ENCODE peak calls at places on chromosome X, in six cellular contexts. E is pancreas, J is H9, D is heart left ventricle, U is astrocyte of the spinal cord, C is foreskin fibroblast. H is an unnamed sample.
A peak's percentile ranks its signal among the peaks of the same experiment; 100 is the strongest.

GRCh38 chrX:129877401-129877800 is 28.6 kb upstream of the UTP14A start:
- DNase-seq in C (no peak), D (no peak), J (no peak), U (no peak), E (no peak), H (no peak)

GRCh38 chrX:23118163-23118562 is 118.4 kb downstream of the DDX53 start:
- DNase-seq in D (no peak), C (no peak), E (no peak), U (no peak), J (no peak), H (no peak)

GRCh38 chrX:20372533-20372932 is 105.8 kb upstream of the RPS6KA3 start:
- DNase-seq in D (no peak), C (peak; percentile 15), J (no peak), E (no peak), U (no peak), H (no peak)

GRCh38 chrX:40663880-40664630 is 16.7 kb upstream of the CXorf38 start:
- DNase-seq in U (peak; percentile 6), E (no peak), C (peak; percentile 34), D (peak; percentile 26), J (peak; percentile 75), H (peak; percentile 24)

GRCh38 chrX:133838761-133839676 is 146.4 kb downstream of the GPC3 start:
- DNase-seq in E (peak; percentile 19), J (peak; percentile 43), U (peak; percentile 45), D (no peak), C (no peak), H (no peak)

GRCh38 chrX:42530027-42530426 is 247.9 kb downstream of the PPP1R2C start:
- DNase-seq in J (no peak), U (peak; percentile 70), D (no peak), E (no peak), C (peak; percentile 36), H (peak; percentile 27)

GRCh38 chrX:16664059-16664458 is 14.1 kb downstream of the S100G start:
- DNase-seq in C (peak; percentile 20), J (no peak), U (peak; percentile 40), E (no peak), D (no peak), H (no peak)

GRCh38 chrX:103918584-103919335 is 43.7 kb upstream of the TMSB15B start:
- DNase-seq in U (peak; percentile 74), E (peak; percentile 47), C (peak; percentile 51), J (peak; percentile 86), D (peak; percentile 72), H (no peak)

GRCh38 chrX:47446431-47446830 is 36.6 kb downstream of the ZNF41 start:
- DNase-seq in E (no peak), C (no peak), U (no peak), D (no peak), J (no peak), H (no peak)

GRCh38 chrX:9682456-9682855 is 83.2 kb downstream of the GPR143 start:
- DNase-seq in E (no peak), D (no peak), C (no peak), U (peak; percentile 24), J (peak; percentile 35), H (no peak)
- TF ChIP-seq CTCF in E (no peak), D (no peak), C (no peak), U (peak; percentile 18), J (peak; percentile 46), H (peak; percentile 16)

DNA sequence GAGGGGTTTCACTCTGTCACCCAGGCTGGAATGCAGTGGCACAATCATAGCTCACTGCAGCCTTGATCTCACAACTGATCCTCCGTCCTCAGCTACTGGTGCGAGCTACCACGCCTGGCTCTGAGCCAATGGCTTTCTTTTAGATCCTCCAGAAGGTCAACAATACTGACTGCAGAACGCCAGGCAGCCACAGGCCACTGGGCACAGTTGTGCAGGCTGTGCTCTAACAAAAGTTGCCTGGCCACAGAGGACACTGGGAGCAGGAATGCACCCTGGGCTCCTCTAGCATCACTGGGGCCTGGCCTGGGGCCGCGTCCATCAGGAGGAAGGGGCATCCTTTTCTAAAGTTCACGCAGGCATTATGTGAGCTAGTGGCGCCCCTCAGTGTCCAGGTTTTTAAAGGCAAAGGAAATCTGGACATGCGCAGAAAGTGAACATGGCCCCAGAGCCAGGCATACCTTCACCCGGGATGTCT is 14.9 kb upstream of the PORCN start:
- DNase-seq in C (no peak), D (no peak), U (peak; percentile 63), J (peak; percentile 64), E (no peak), H (no peak)
- TF ChIP-seq CTCF in C (no peak), D (peak; percentile 11), U (peak; percentile 36), J (peak; percentile 64), E (no peak), H (peak; percentile 21)

GRCh38 chrX:125826080-125826479 is 340.0 kb downstream of the DCAF12L2 start:
- DNase-seq in E (no peak), C (no peak), U (no peak), D (no peak), J (no peak), H (no peak)
- TF ChIP-seq CTCF in E (no peak), C (no peak), U (no peak), D (no peak), J (peak; percentile 60), H (no peak)

GRCh38 chrX:135625995-135626394 is 87.4 kb upstream of the CT45A1 start:
- DNase-seq in U (no peak), C (no peak), D (no peak), E (no peak), J (no peak), H (no peak)
- TF ChIP-seq CTCF in U (no peak), C (no peak), D (no peak), E (no peak), J (peak; percentile 48), H (peak; percentile 11)

DNA sequence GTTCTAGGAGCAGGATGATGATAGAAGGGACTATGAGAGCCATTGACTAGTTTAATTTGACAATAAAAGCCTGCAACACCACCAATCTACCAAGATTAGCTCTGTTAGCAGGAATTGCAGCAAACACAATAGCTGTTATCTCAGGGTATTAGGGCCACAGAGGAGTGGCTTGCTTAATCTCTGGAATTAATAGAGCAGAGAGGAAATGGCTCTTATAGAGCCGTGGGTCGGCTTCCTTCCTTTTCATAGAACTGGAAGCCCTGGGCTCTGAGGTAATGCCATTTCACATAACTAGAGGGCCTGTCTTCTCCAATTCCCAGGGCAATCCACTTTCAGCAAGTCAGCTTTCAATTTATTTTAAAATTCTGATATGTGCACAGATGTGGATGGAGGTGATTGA is 83.0 kb downstream of the MAMLD1 start:
- DNase-seq in C (no peak), U (no peak), E (no peak), J (no peak), D (no peak), H (no peak)
- TF ChIP-seq CTCF in C (no peak), U (no peak), E (no peak), J (no peak), D (no peak), H (no peak)

DNA sequence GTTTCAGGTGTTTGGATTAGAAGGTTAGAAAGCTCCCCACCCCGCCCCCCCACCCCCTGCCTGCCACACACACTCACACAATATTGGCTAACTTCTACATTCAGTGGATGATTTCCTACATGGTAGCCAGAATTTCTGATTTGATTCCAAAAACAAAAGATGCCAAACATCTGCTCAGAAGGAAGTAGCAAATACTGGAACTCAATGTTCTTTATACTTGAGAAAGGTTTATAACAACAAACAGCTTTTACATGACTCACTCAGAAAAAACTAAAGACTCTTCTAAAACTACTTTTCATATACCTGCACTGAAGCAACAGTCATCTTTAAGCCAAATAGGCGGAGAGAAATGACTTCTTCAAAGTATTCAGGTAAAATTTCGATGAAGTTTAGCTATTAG is 750.5 kb upstream of the POU3F4 start:
- DNase-seq in C (no peak), U (peak; percentile 55), J (no peak), D (no peak), E (no peak), H (no peak)
- TF ChIP-seq CTCF in C (no peak), U (no peak), J (no peak), D (no peak), E (no peak), H (no peak)

GRCh38 chrX:37904833-37905232 is 57.5 kb upstream of the DYNLT3 start:
- DNase-seq in C (no peak), D (no peak), E (peak; percentile 21), U (no peak), J (no peak), H (no peak)

GRCh38 chrX:37906357-37906756 is 59.0 kb upstream of the DYNLT3 start:
- DNase-seq in D (no peak), C (no peak), E (no peak), U (no peak), J (no peak), H (no peak)

GRCh38 chrX:37910186-37910585 is 62.8 kb upstream of the DYNLT3 start:
- DNase-seq in C (no peak), U (no peak), D (no peak), J (no peak), E (no peak), H (no peak)

DNA sequence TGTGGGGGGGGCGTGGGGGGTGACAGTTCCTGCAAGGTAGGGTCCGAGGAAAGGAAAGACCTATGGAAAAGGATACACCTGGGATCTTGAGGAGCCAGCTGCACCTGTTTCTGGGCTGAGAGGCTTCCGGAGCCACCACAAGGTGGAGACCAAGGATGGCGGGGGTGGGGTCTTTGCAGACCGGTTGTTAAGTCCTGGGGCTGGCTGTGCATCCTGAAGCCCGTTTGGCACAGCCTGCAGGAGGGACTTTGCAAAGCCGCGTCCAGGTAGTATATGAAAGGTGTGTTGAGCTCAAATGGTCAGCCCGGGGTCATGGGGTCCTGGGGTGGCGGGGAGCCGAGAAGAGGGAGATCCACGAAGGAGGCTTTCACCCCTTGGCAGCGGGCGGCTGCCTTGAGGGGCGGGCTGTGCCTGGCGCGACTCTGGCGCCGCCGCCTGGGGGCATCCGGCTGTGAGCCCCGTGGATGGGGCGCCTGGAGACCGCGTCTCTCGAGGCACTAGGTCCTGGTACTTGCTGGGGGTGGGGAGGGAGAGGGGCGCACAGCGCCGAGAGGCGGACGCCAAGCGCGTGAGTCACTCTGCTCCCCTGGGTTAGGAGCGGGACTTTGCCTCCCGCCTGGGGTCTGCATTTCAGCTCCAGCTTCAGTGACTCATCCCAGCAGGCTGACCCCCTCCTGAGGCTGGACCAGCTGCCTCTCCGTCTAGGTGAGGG is 58.2 kb upstream of the DYNLT3 start:
- DNase-seq in U (peak; percentile 78), J (peak; percentile 75), D (peak; percentile 20), C (no peak), E (peak; percentile 14), H (no peak)
- TF ChIP-seq CTCF in U (peak; percentile 36), J (peak; percentile 41), D (no peak), C (peak; percentile 12), E (no peak), H (peak; percentile 32)

GRCh38 chrX:1011632-1012283 is 200.7 kb downstream of the CRLF2 start:
- DNase-seq in J (no peak), C (no peak), E (no peak), D (no peak), U (no peak), H (no peak)
- TF ChIP-seq CTCF in J (no peak), C (no peak), E (no peak), D (no peak), U (no peak), H (no peak)